ENCODE peak calls at places on chromosomes 11 and 22, in eight cellular contexts. M, L, W, E, A, J, K and D are unnamed samples.

GRCh38 chr11:45964911-45965389 is 42.5 kb downstream of the LARGE2 start:
- DNase-seq in M (peak), L (peak), W (peak), E (peak), A (peak), J (peak), K (peak), D (peak)

GRCh38 chr22:32462452-32462851 is 1.8 kb downstream of the BPIFC start:
- DNase-seq in M (no peak), L (no peak), W (no peak), E (no peak), A (no peak), J (no peak), K (no peak), D (no peak)

GRCh38 chr11:22392561-22392960 is 54.4 kb downstream of the SLC17A6 start:
- DNase-seq in M (no peak), L (no peak), W (no peak), E (no peak), A (no peak), J (no peak), K (no peak), D (no peak)

GRCh38 chr22:50630376-50630775 is 2.4 kb upstream of the ARSA start:
- DNase-seq in M (peak), L (no peak), W (no peak), E (no peak), A (no peak), J (no peak), K (no peak), D (no peak)

GRCh38 chr11:131696584-131697120 is 326.2 kb downstream of the NTM start:
- DNase-seq in M (no peak), L (no peak), W (no peak), E (no peak), A (no peak), J (no peak), K (no peak), D (no peak)

GRCh38 chr22:17570851-17571631 is 7.7 kb downstream of the SLC25A18 start:
- DNase-seq in M (peak), L (peak), W (no peak), E (no peak), A (no peak), J (no peak), K (peak), D (no peak)

GRCh38 chr22:43151251-43152000 is at the start of gene TSPO:
- DNase-seq in M (peak), L (peak), W (peak), E (peak), A (peak), J (peak), K (peak), D (peak)

GRCh38 chr11:92035488-92035887 is 189.1 kb upstream of the FAT3 start:
- DNase-seq in M (no peak), L (no peak), W (no peak), E (no peak), A (no peak), J (no peak), K (no peak), D (peak)

GRCh38 chr22:47121791-47122190 is 359.3 kb downstream of the TBC1D22A start:
- DNase-seq in M (no peak), L (no peak), W (no peak), E (no peak), A (no peak), J (no peak), K (no peak), D (no peak)

GRCh38 chr11:13944801-13945505 is 17.6 kb upstream of the SPON1 start:
- DNase-seq in M (no peak), L (no peak), W (no peak), E (no peak), A (no peak), J (no peak), K (no peak), D (no peak)

GRCh38 chr11:3173795-3174194 is 8.7 kb upstream of the OSBPL5 start:
- DNase-seq in M (no peak), L (no peak), W (no peak), E (no peak), A (no peak), J (no peak), K (no peak), D (no peak)

GRCh38 chr11:45001466-45002165 is 50.9 kb upstream of the TP53I11 start:
- DNase-seq in M (no peak), L (no peak), W (no peak), E (no peak), A (no peak), J (no peak), K (no peak), D (no peak)

GRCh38 chr11:130737041-130737830 is 179.0 kb downstream of the SNX19 start:
- DNase-seq in M (no peak), L (no peak), W (no peak), E (peak), A (no peak), J (no peak), K (no peak), D (no peak)

GRCh38 chr11:113096661-113097060 is 135.4 kb downstream of the NCAM1 start:
- DNase-seq in M (no peak), L (no peak), W (no peak), E (no peak), A (no peak), J (no peak), K (no peak), D (no peak)

GRCh38 chr11:468493-468892 is 18.4 kb downstream of the PTDSS2 start:
- DNase-seq in M (no peak), L (no peak), W (no peak), E (no peak), A (no peak), J (no peak), K (no peak), D (no peak)

GRCh38 chr22:36330655-36331305 is 57.0 kb downstream of the MYH9 start:
- DNase-seq in M (no peak), L (peak), W (no peak), E (no peak), A (no peak), J (no peak), K (peak), D (no peak)

GRCh38 chr11:65634140-65634436 is 3.8 kb upstream of the SIPA1 start:
- DNase-seq in M (no peak), L (no peak), W (no peak), E (no peak), A (no peak), J (no peak), K (no peak), D (no peak)

GRCh38 chr11:26994579-26995210 is 783 bp downstream of the FIBIN start:
- DNase-seq in M (no peak), L (peak), W (no peak), E (no peak), A (no peak), J (no peak), K (no peak), D (no peak)

GRCh38 chr22:48441553-48441850 is 1386.2 kb downstream of the BRD1 start:
- DNase-seq in M (no peak), L (no peak), W (no peak), E (no peak), A (no peak), J (no peak), K (no peak), D (no peak)